ENCODE peak calls at places on chromosomes 4 and X, in eight cellular contexts. Q is epithelial cell of esophagus; B is CD8-positive, alpha-beta T cell; J is adipocyte; R is BE2C; L is CD4-positive, alpha-beta memory T cell; W is mesendoderm; O is fibroblast of mammary gland. D is an unnamed sample.

GRCh38 chr4:101345596-101346311 is 1.6 kb downstream of the PPP3CA start:
- DNase-seq in Q (peak; percentile 38), B (peak; percentile 36), J (peak; percentile 84), R (peak; percentile 77), L (peak; percentile 65), W (peak; percentile 81), O (peak; percentile 43), D (peak; percentile 63)

GRCh38 chr4:180923476-180923875 is 1319.7 kb upstream of the TENM3 start:
- DNase-seq in Q (peak; percentile 63), B (no peak), J (peak; percentile 92), R (no peak), L (no peak), W (peak; percentile 71), O (peak; percentile 63), D (no peak)

GRCh38 chrX:120115438-120115963 is at the start of gene RHOXF1:
- DNase-seq in Q (no peak), B (no peak), J (no peak), R (no peak), L (no peak), W (no peak), O (no peak), D (no peak)

GRCh38 chr4:78691971-78692814 is 84.0 kb upstream of the BMP2K start:
- DNase-seq in Q (no peak), B (no peak), J (no peak), R (peak; percentile 67), L (no peak), W (peak; percentile 93), O (peak; percentile 4), D (no peak)

GRCh38 chrX:119189586-119189985 is 46.5 kb upstream of the PGRMC1 start:
- DNase-seq in Q (no peak), B (no peak), J (peak; percentile 47), R (no peak), L (no peak), W (no peak), O (peak; percentile 93), D (no peak)

GRCh38 chr4:26987191-26987590 is 126.5 kb downstream of the STIM2 start:
- DNase-seq in Q (no peak), B (no peak), J (no peak), R (no peak), L (no peak), W (peak; percentile 37), O (no peak), D (no peak)

GRCh38 chrX:115459883-115460564 is 101.0 kb upstream of the PLS3 start:
- DNase-seq in Q (peak; percentile 4), B (no peak), J (peak; percentile 53), R (no peak), L (no peak), W (no peak), O (no peak), D (no peak)

GRCh38 chr4:185573651-185574199 is 38.4 kb upstream of the PDLIM3 start:
- DNase-seq in Q (peak; percentile 80), B (no peak), J (peak; percentile 75), R (peak; percentile 86), L (no peak), W (peak; percentile 98), O (peak; percentile 79), D (no peak)

GRCh38 chrX:55710701-55711100 is 6.8 kb upstream of the RRAGB start:
- DNase-seq in Q (peak; percentile 64), B (no peak), J (peak; percentile 57), R (no peak), L (no peak), W (no peak), O (peak; percentile 28), D (no peak)

GRCh38 chrX:154374361-154375155 is at the start of gene FLNA:
- DNase-seq in Q (peak; percentile 15), B (no peak), J (peak; percentile 59), R (peak; percentile 43), L (no peak), W (peak; percentile 51), O (no peak), D (peak; percentile 65)

GRCh38 chrX:34483980-34484379 is 173.1 kb downstream of the TMEM47 start:
- DNase-seq in Q (no peak), B (no peak), J (no peak), R (no peak), L (no peak), W (no peak), O (no peak), D (no peak)

GRCh38 chrX:10677490-10677889 is 57.1 kb upstream of the MID1 start:
- DNase-seq in Q (no peak), B (no peak), J (peak; percentile 15), R (no peak), L (no peak), W (peak; percentile 36), O (peak; percentile 16), D (no peak)

GRCh38 chrX:72245461-72246089 is 6.7 kb upstream of the ERCC6L start:
- DNase-seq in Q (peak; percentile 55), B (peak; percentile 13), J (peak; percentile 73), R (peak; percentile 66), L (peak; percentile 43), W (peak; percentile 65), O (peak; percentile 75), D (no peak)

GRCh38 chrX:23694606-23695005 is 27.3 kb downstream of the PRDX4 start:
- DNase-seq in Q (peak; percentile 53), B (peak; percentile 15), J (peak; percentile 77), R (peak; percentile 43), L (peak; percentile 22), W (peak; percentile 40), O (peak; percentile 62), D (no peak)

GRCh38 chr4:41625531-41625930 is 87.6 kb downstream of the LIMCH1 start:
- DNase-seq in Q (no peak), B (no peak), J (no peak), R (no peak), L (no peak), W (no peak), O (no peak), D (no peak)

GRCh38 chr4:95764961-95765360 is 74.9 kb upstream of the PDHA2 start:
- DNase-seq in Q (peak; percentile 50), B (no peak), J (no peak), R (no peak), L (no peak), W (no peak), O (no peak), D (no peak)

DNA sequence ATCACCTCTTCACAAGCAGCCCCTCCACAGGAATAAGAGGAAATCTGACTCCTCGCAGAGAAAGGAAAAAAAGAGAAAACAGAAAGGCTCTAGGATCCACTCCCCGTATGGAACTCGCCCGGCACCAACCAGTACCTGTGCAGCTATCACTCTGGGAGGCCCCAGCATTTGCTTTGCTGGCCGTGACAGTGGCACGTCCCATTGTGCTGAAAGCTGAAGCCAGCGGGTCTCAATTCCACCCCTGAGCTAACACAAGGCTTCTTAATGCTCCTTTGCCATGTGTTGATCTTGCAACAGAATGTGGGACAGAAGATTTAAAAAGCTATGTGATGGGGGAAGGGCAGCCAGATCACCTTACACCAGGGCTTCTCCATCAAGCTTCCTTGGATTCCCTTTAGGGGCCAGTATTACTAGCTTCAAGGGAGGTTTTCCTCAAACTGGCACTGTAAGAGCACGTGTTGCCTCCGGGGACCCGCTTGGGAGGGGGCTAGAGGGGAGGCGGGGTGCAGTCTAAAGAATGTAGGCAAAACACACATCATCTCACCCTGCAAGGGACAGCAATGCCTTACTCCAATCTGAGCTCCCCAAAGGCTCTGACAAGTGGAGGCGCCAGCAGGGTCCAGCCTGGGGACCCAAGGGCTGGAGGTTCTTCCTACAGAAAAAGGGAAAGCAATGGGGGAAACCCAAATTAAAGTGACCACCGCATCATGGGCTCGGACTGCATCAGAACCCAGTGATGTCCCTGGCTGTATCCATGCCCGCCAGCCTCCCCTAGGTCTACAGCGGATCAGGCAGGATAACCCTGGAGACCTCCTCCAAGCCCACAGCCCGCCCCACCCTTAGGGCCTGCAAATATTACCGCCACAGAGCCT is 1.2 kb downstream of the USP46 start:
- DNase-seq in Q (peak; percentile 50), B (no peak), J (peak; percentile 75), R (peak; percentile 9), L (peak; percentile 6), W (peak; percentile 95), O (peak; percentile 59), D (no peak)
- H3K4me3 ChIP-seq in Q (peak overlapping the region; percentile 61), B (peak overlapping the region; percentile 48), J (peak overlapping the region; percentile 86), R (peak overlapping the region; percentile 80), L (no peak overlapping the region), W (peak overlapping the region; percentile 90), O (peak overlapping the region; percentile 58), D (peak overlapping the region; percentile 80)

GRCh38 chrX:49198540-49199314 is 1.3 kb downstream of the SYP start:
- DNase-seq in Q (no peak), B (no peak), J (no peak), R (no peak), L (no peak), W (no peak), O (no peak), D (no peak)
- H3K4me3 ChIP-seq in Q (no peak overlapping the region), B (no peak overlapping the region), J (no peak overlapping the region), R (peak overlapping the region; percentile 71), L (no peak overlapping the region), W (no peak overlapping the region), O (no peak overlapping the region), D (no peak overlapping the region)

GRCh38 chr4:143699331-143700059 is 980 bp downstream of the FREM3 start:
- DNase-seq in Q (no peak), B (no peak), J (no peak), R (no peak), L (no peak), W (no peak), O (no peak), D (peak; percentile 3)
- H3K4me3 ChIP-seq in Q (no peak overlapping the region), B (no peak overlapping the region), J (peak overlapping the region; percentile 66), R (no peak overlapping the region), L (no peak overlapping the region), W (no peak overlapping the region), O (no peak overlapping the region), D (no peak overlapping the region)

DNA sequence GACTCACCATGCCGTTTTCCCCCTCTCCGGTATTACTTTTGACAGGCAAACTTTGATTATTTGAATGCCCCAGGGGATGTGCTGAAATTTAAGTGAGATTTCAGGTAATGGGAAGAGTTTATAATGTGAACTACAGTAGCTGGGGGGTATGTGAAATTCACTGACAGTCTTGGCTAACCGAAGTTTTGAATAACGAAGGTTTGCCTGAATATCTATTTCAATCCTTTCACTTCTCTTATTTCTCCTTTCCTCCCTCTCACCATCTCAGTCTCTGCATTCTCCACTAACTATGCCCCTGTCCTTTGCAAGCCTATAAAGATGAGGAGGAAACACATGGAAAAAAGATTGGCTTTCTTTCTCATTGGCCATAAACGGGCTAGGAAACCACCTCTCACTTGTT is 23.9 kb downstream of the CCDC149 start:
- DNase-seq in Q (no peak), B (no peak), J (no peak), R (no peak), L (no peak), W (no peak), O (no peak), D (no peak)
- H3K4me3 ChIP-seq in Q (no peak overlapping the region), B (no peak overlapping the region), J (no peak overlapping the region), R (no peak overlapping the region), L (no peak overlapping the region), W (no peak overlapping the region), O (no peak overlapping the region), D (no peak overlapping the region)